ENCODE peak calls at places on chromosomes 13 and 19, in four cellular contexts. I is GM04503; X is activated CD4-positive, alpha-beta T cell treated with anti-CD3 and anti-CD28 coated beads for 48 hours; E is body of pancreas. T is an unnamed sample.

GRCh38 chr19:17931532-17932191 is 1.2 kb upstream of the CCDC124 start:
- DNase-seq in I (no peak), X (no peak), E (no peak), T (no peak)

GRCh38 chr19:50924576-50924975 is 13.4 kb upstream of the KLK4 start:
- DNase-seq in I (no peak), X (no peak), E (no peak), T (no peak)

GRCh38 chr19:2923510-2923909 is 21.3 kb downstream of the ZNF77 start:
- DNase-seq in I (peak), X (no peak), E (peak), T (peak)

GRCh38 chr19:30226464-30227070 is 145.6 kb upstream of the ZNF536 start:
- DNase-seq in I (no peak), X (no peak), E (no peak), T (no peak)

GRCh38 chr19:35901854-35902661 is at the start of gene HCST:
- DNase-seq in I (peak), X (peak), E (peak), T (peak)

GRCh38 chr13:85565652-85566051 is 233.6 kb downstream of the SLITRK6 start:
- DNase-seq in I (no peak), X (no peak), E (no peak), T (no peak)

GRCh38 chr19:48741222-48741999 is 1.0 kb upstream of the RASIP1 start:
- DNase-seq in I (no peak), X (peak), E (peak), T (peak)

GRCh38 chr19:38264486-38265212 is at the start of gene SPINT2:
- DNase-seq in I (no peak), X (peak), E (no peak), T (no peak)

GRCh38 chr19:6210091-6210490 is 69.7 kb downstream of the MLLT1 start:
- DNase-seq in I (no peak), X (no peak), E (no peak), T (no peak)

GRCh38 chr13:38914070-38914469 is 76.6 kb downstream of the STOML3 start:
- DNase-seq in I (no peak), X (no peak), E (no peak), T (no peak)

GRCh38 chr19:44904426-44904994 is 1.1 kb upstream of the APOE start:
- DNase-seq in I (no peak), X (peak), E (no peak), T (peak)

GRCh38 chr13:99056381-99057014 is 78.6 kb upstream of the DOCK9 start:
- DNase-seq in I (no peak), X (no peak), E (no peak), T (no peak)